ENCODE peak calls at places on chromosomes 7 and 10, in eight cellular contexts. D is effector memory CD4-positive, alpha-beta T cell; W is adrenal gland; V is A549; A is body of pancreas; H is astrocyte; L is A673; O is ovary. T is an unnamed sample.

GRCh38 chr10:117327262-117327661 is 48.0 kb downstream of the PDZD8 start:
- DNase-seq in D (no peak), W (no peak), V (no peak), A (no peak), H (no peak), L (no peak), O (no peak), T (no peak)

GRCh38 chr7:108109216-108109908 is 20.8 kb downstream of the LAMB4 start:
- DNase-seq in D (no peak), W (peak), V (peak), A (peak), H (no peak), L (peak), O (no peak), T (no peak)

GRCh38 chr7:117010375-117011133 is 57.3 kb downstream of the ST7 start:
- DNase-seq in D (no peak), W (no peak), V (no peak), A (no peak), H (peak), L (no peak), O (no peak), T (no peak)

GRCh38 chr7:194257-194995 is 2.1 kb downstream of the FAM20C start:
- DNase-seq in D (no peak), W (no peak), V (no peak), A (no peak), H (peak), L (no peak), O (no peak), T (no peak)

GRCh38 chr7:34165466-34165865 is 260.1 kb downstream of the BMPER start:
- DNase-seq in D (no peak), W (no peak), V (no peak), A (no peak), H (no peak), L (no peak), O (no peak), T (no peak)

GRCh38 chr10:97539523-97540200 is 32.9 kb upstream of the ANKRD2 start:
- DNase-seq in D (no peak), W (no peak), V (no peak), A (peak), H (peak), L (no peak), O (peak), T (peak)

GRCh38 chr7:130380121-130380860 is at the start of gene CPA1:
- DNase-seq in D (no peak), W (no peak), V (no peak), A (peak), H (no peak), L (no peak), O (peak), T (no peak)

GRCh38 chr7:122887198-122887597 is 938 bp upstream of the CADPS2 start:
- DNase-seq in D (no peak), W (peak), V (peak), A (peak), H (peak), L (peak), O (peak), T (no peak)

GRCh38 chr10:124632064-124632531 is 112.1 kb downstream of the FAM53B start:
- DNase-seq in D (no peak), W (peak), V (no peak), A (peak), H (peak), L (peak), O (peak), T (no peak)

GRCh38 chr7:129494041-129494440 is 8.3 kb upstream of the SMKR1 start:
- DNase-seq in D (no peak), W (no peak), V (no peak), A (no peak), H (peak), L (no peak), O (no peak), T (peak)

GRCh38 chr7:136353287-136353686 is 376.1 kb upstream of the MTPN start:
- DNase-seq in D (no peak), W (no peak), V (no peak), A (no peak), H (no peak), L (no peak), O (no peak), T (no peak)

GRCh38 chr7:159084069-159084801 is 60.4 kb downstream of the VIPR2 start:
- DNase-seq in D (no peak), W (no peak), V (no peak), A (no peak), H (no peak), L (no peak), O (no peak), T (no peak)

GRCh38 chr10:58358947-58359346 is 24.1 kb downstream of the UBE2D1 start:
- DNase-seq in D (no peak), W (no peak), V (no peak), A (no peak), H (no peak), L (no peak), O (no peak), T (no peak)

GRCh38 chr7:152435384-152436278 is at the start of gene KMT2C:
- DNase-seq in D (peak), W (peak), V (no peak), A (peak), H (no peak), L (peak), O (peak), T (no peak)

GRCh38 chr10:114266521-114266920 is 27.5 kb downstream of the VWA2 start:
- DNase-seq in D (no peak), W (peak), V (no peak), A (peak), H (peak), L (no peak), O (no peak), T (no peak)

GRCh38 chr10:132461103-132461682 is 64.2 kb downstream of the PWWP2B start:
- DNase-seq in D (no peak), W (no peak), V (no peak), A (no peak), H (no peak), L (no peak), O (no peak), T (no peak)

GRCh38 chr10:29648983-29649268 is 14.2 kb upstream of the SVIL start:
- DNase-seq in D (no peak), W (peak), V (no peak), A (no peak), H (no peak), L (no peak), O (no peak), T (no peak)

GRCh38 chr10:88162852-88163251 is 299.4 kb downstream of the PTEN start:
- DNase-seq in D (no peak), W (no peak), V (no peak), A (no peak), H (no peak), L (no peak), O (no peak), T (no peak)

GRCh38 chr7:102024769-102025391 is 207.5 kb downstream of the CUX1 start:
- DNase-seq in D (no peak), W (no peak), V (no peak), A (no peak), H (no peak), L (no peak), O (no peak), T (no peak)

GRCh38 chr10:92946491-92946890 is 98.2 kb downstream of the EXOC6 start:
- DNase-seq in D (no peak), W (no peak), V (no peak), A (no peak), H (no peak), L (no peak), O (no peak), T (no peak)

GRCh38 chr7:115135111-115135510 is 213.2 kb downstream of the MDFIC start:
- DNase-seq in D (no peak), W (no peak), V (no peak), A (no peak), H (no peak), L (no peak), O (no peak), T (no peak)

GRCh38 chr10:124997791-124998623 is 56.1 kb downstream of the ZRANB1 start:
- DNase-seq in D (no peak), W (no peak), V (no peak), A (peak), H (no peak), L (no peak), O (no peak), T (no peak)

GRCh38 chr10:31526681-31527080 is 207.7 kb downstream of the ZEB1 start:
- DNase-seq in D (no peak), W (no peak), V (no peak), A (no peak), H (peak), L (no peak), O (no peak), T (no peak)

GRCh38 chr10:129545257-129545656 is 78.2 kb downstream of the MGMT start:
- DNase-seq in D (no peak), W (no peak), V (no peak), A (no peak), H (peak), L (no peak), O (no peak), T (no peak)

GRCh38 chr10:43250925-43251663 is 15.8 kb downstream of the RASGEF1A start:
- DNase-seq in D (no peak), W (no peak), V (no peak), A (no peak), H (no peak), L (no peak), O (no peak), T (no peak)

GRCh38 chr7:20786779-20787651 is at the start of gene SP8:
- DNase-seq in D (no peak), W (no peak), V (peak), A (no peak), H (no peak), L (peak), O (no peak), T (no peak)

GRCh38 chr7:31051598-31052503 is at the start of gene ADCYAP1R1:
- DNase-seq in D (no peak), W (no peak), V (no peak), A (no peak), H (no peak), L (peak), O (peak), T (no peak)

GRCh38 chr7:28708033-28708451 is 250.1 kb downstream of the TRIL start:
- DNase-seq in D (no peak), W (peak), V (no peak), A (no peak), H (peak), L (peak), O (no peak), T (no peak)

GRCh38 chr10:77909755-77910375 is 16.7 kb downstream of the DLG5 start:
- DNase-seq in D (no peak), W (peak), V (peak), A (peak), H (peak), L (no peak), O (no peak), T (no peak)

GRCh38 chr7:75055830-75056431 is 17.7 kb downstream of the RCC1L start:
- DNase-seq in D (no peak), W (peak), V (no peak), A (peak), H (peak), L (no peak), O (peak), T (no peak)

GRCh38 chr7:100367676-100368613 is 5.3 kb upstream of the PILRA start:
- DNase-seq in D (no peak), W (peak), V (no peak), A (peak), H (no peak), L (no peak), O (no peak), T (no peak)
- H3K27ac ChIP-seq in D (no peak), W (peak), V (no peak), A (no peak), H (no peak), L (no peak), O (no peak), T (no peak)

GRCh38 chr7:83178796-83179195 is 16.1 kb upstream of the PCLO start:
- DNase-seq in D (no peak), W (no peak), V (no peak), A (no peak), H (peak), L (no peak), O (no peak), T (no peak)
- H3K4me3 ChIP-seq in D (no peak), W (no peak), V (no peak), A (no peak), H (no peak), L (no peak), O (no peak), T (no peak)

GRCh38 chr10:34705563-34705962 is 109.5 kb downstream of the PARD3 start:
- DNase-seq in D (no peak), W (no peak), V (no peak), A (no peak), H (no peak), L (no peak), O (no peak), T (no peak)
- H3K27ac ChIP-seq in D (no peak), W (peak), V (peak), A (no peak), H (no peak), L (no peak), O (no peak), T (no peak)

GRCh38 chr7:2523461-2523905 is 3.9 kb downstream of the LFNG start:
- DNase-seq in D (no peak), W (no peak), V (no peak), A (peak), H (no peak), L (no peak), O (no peak), T (no peak)

GRCh38 chr7:2523941-2524807 is 4.6 kb downstream of the LFNG start:
- DNase-seq in D (no peak), W (peak), V (peak), A (peak), H (peak), L (no peak), O (no peak), T (no peak)

GRCh38 chr7:2521341-2521745 is 1.8 kb downstream of the LFNG start:
- DNase-seq in D (no peak), W (no peak), V (no peak), A (no peak), H (no peak), L (no peak), O (no peak), T (no peak)

GRCh38 chr7:2521952-2522591 is 2.5 kb downstream of the LFNG start:
- DNase-seq in D (peak), W (peak), V (no peak), A (no peak), H (no peak), L (peak), O (no peak), T (no peak)

GRCh38 chr7:2522780-2523433 is 3.3 kb downstream of the LFNG start:
- DNase-seq in D (no peak), W (no peak), V (peak), A (no peak), H (peak), L (peak), O (no peak), T (no peak)
- H3K4me3 ChIP-seq in D (peak), W (no peak), V (peak), A (peak), H (peak), L (no peak), O (no peak), T (no peak)

GRCh38 chr7:146961617-146962016 is 845.0 kb downstream of the CNTNAP2 start:
- DNase-seq in D (no peak), W (no peak), V (no peak), A (no peak), H (peak), L (peak), O (no peak), T (no peak)
- H3K27ac ChIP-seq in D (no peak), W (no peak), V (no peak), A (no peak), H (peak), L (no peak), O (no peak), T (no peak)

GRCh38 chr10:14995964-14996565 is 36.9 kb downstream of the MEIG1 start:
- DNase-seq in D (no peak), W (no peak), V (no peak), A (no peak), H (no peak), L (no peak), O (peak), T (no peak)
- H3K4me3 ChIP-seq in D (no peak), W (no peak), V (no peak), A (no peak), H (peak), L (no peak), O (no peak), T (peak)

GRCh38 chr7:77544523-77544922 is 7.4 kb downstream of the PTPN12 start:
- DNase-seq in D (no peak), W (no peak), V (no peak), A (no peak), H (no peak), L (no peak), O (no peak), T (no peak)
- H3K27ac ChIP-seq in D (no peak), W (no peak), V (no peak), A (no peak), H (no peak), L (no peak), O (no peak), T (no peak)

GRCh38 chr10:69213601-69214311 is 6.4 kb upstream of the HKDC1 start:
- DNase-seq in D (no peak), W (no peak), V (no peak), A (no peak), H (no peak), L (peak), O (no peak), T (no peak)

GRCh38 chr10:69216577-69217118 is 3.5 kb upstream of the HKDC1 start:
- DNase-seq in D (no peak), W (no peak), V (no peak), A (no peak), H (no peak), L (no peak), O (no peak), T (no peak)

GRCh38 chr10:69217119-69217754 is 2.9 kb upstream of the HKDC1 start:
- DNase-seq in D (no peak), W (no peak), V (peak), A (peak), H (peak), L (peak), O (no peak), T (peak)

GRCh38 chr10:69214666-69215131 is 5.4 kb upstream of the HKDC1 start:
- DNase-seq in D (no peak), W (no peak), V (no peak), A (no peak), H (no peak), L (no peak), O (no peak), T (no peak)

GRCh38 chr10:69215405-69216176 is 4.5 kb upstream of the HKDC1 start:
- DNase-seq in D (no peak), W (no peak), V (no peak), A (no peak), H (no peak), L (peak), O (no peak), T (no peak)
- H3K4me3 ChIP-seq in D (no peak), W (no peak), V (no peak), A (no peak), H (no peak), L (no peak), O (no peak), T (no peak)

GRCh38 chr10:45502458-45502857 is 128.4 kb downstream of the ALOX5 start:
- DNase-seq in D (no peak), W (no peak), V (no peak), A (no peak), H (no peak), L (no peak), O (no peak), T (no peak)
- H3K27ac ChIP-seq in D (no peak), W (no peak), V (no peak), A (no peak), H (no peak), L (no peak), O (no peak), T (no peak)

T was measured in AG04450.